ENCODE peak calls at places on chromosomes 3 and 15, in eight cellular contexts. P, U, N, O, E, R, J and T are unnamed samples. For H3K9me3, the result is how much of the 10 kb centered on the place peaks cover.

GRCh38 chr15:42332331-42332730 is 27.0 kb upstream of the CAPN3 start:
- DNase-seq in P (no peak), U (peak), N (peak), O (no peak), E (no peak), R (no peak), J (no peak), T (no peak)

GRCh38 chr3:150922611-150923010 is 17.4 kb upstream of the MINDY4B start:
- DNase-seq in P (no peak), U (no peak), N (no peak), O (no peak), E (peak), R (no peak), J (no peak), T (peak)

GRCh38 chr3:158086776-158087175 is 19.4 kb downstream of the SHOX2 start:
- DNase-seq in P (no peak), U (no peak), N (no peak), O (no peak), E (no peak), R (no peak), J (no peak), T (no peak)

GRCh38 chr3:123678108-123678511 is 93.3 kb upstream of the HACD2 start:
- DNase-seq in P (no peak), U (peak), N (peak), O (no peak), E (peak), R (no peak), J (no peak), T (no peak)

GRCh38 chr15:40238927-40239591 is at the start of gene PAK6:
- DNase-seq in P (no peak), U (peak), N (peak), O (peak), E (peak), R (peak), J (peak), T (peak)

GRCh38 chr15:58467722-58468436 is 36.1 kb downstream of the LIPC start:
- DNase-seq in P (no peak), U (peak), N (no peak), O (no peak), E (no peak), R (no peak), J (no peak), T (no peak)

GRCh38 chr3:24299801-24300626 is 194.6 kb downstream of the THRB start:
- DNase-seq in P (no peak), U (peak), N (peak), O (no peak), E (no peak), R (no peak), J (no peak), T (no peak)

GRCh38 chr15:67823371-67824156 is 1.7 kb upstream of the SKOR1 start:
- DNase-seq in P (no peak), U (no peak), N (no peak), O (no peak), E (no peak), R (peak), J (no peak), T (no peak)

GRCh38 chr3:183342824-183343223 is 85.6 kb downstream of the MCF2L2 start:
- DNase-seq in P (no peak), U (no peak), N (no peak), O (no peak), E (no peak), R (no peak), J (no peak), T (no peak)

GRCh38 chr15:99124641-99125040 is 19.8 kb downstream of the SYNM start:
- DNase-seq in P (no peak), U (no peak), N (no peak), O (no peak), E (no peak), R (no peak), J (no peak), T (no peak)

GRCh38 chr15:77901251-77901881 is 176.1 kb downstream of the TBC1D2B start:
- DNase-seq in P (no peak), U (no peak), N (no peak), O (no peak), E (peak), R (no peak), J (peak), T (peak)

GRCh38 chr15:89360294-89360971 is 25.8 kb upstream of the POLG start:
- DNase-seq in P (no peak), U (no peak), N (no peak), O (no peak), E (no peak), R (no peak), J (no peak), T (peak)

GRCh38 chr3:133007601-133008000 is 30.6 kb upstream of the TMEM108 start:
- DNase-seq in P (no peak), U (no peak), N (no peak), O (no peak), E (no peak), R (no peak), J (no peak), T (no peak)

GRCh38 chr3:52153389-52154096 is 680 bp downstream of the POC1A start:
- DNase-seq in P (no peak), U (peak), N (peak), O (no peak), E (no peak), R (peak), J (no peak), T (no peak)

GRCh38 chr15:70034596-70034995 is 63.1 kb downstream of the TLE3 start:
- DNase-seq in P (no peak), U (no peak), N (no peak), O (no peak), E (no peak), R (no peak), J (peak), T (no peak)

GRCh38 chr3:126101521-126101982 is 17.6 kb upstream of the SLC41A3 start:
- DNase-seq in P (no peak), U (no peak), N (no peak), O (peak), E (no peak), R (no peak), J (no peak), T (no peak)

GRCh38 chr3:67947808-67948508 is 293.5 kb upstream of the SUCLG2 start:
- DNase-seq in P (peak), U (no peak), N (no peak), O (no peak), E (no peak), R (peak), J (no peak), T (peak)

GRCh38 chr3:194166682-194167479 is 30.9 kb downstream of the HES1 start:
- DNase-seq in P (peak), U (peak), N (no peak), O (no peak), E (peak), R (no peak), J (no peak), T (peak)

DNA sequence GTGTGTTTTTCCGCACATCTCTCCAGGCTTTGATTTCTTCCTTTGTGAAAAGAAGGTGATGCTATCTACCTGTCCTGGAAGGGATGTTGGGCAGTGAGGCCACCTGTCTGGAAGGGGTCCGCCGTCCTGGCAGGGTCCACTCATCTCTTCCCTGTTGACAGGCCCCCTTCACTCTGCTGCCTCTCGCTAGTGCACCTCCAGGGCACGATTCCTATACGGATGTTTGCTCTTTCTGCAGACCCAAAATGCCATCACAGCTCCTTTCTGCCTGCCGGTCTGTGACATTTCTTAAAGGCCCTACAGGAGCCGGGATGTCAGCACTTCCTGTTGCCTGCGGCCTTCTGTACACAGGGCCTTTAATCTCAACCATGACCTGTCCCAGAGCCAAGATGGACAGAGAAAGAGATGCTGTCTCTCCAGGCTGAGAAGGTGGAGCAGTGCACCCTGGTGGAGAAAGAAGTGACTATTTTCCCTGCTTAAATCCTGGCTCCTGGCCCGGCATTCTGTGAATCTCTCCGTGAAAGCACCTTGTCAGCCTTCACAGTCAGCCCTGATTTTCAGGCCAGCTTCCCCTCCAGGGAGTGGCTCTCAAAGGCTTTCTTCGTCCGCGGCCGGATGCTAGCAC is 7.4 kb downstream of the FAM3D start:
- DNase-seq in P (no peak), U (peak), N (peak), O (no peak), E (no peak), R (no peak), J (no peak), T (no peak)
- TF ChIP-seq CTCF in P (peak), U (peak), N (peak), O (no peak), E (no peak), R (no peak), J (no peak), T (peak)

GRCh38 chr15:60967728-60968127 is 261.4 kb downstream of the RORA start:
- DNase-seq in P (no peak), U (no peak), N (no peak), O (no peak), E (no peak), R (no peak), J (no peak), T (no peak)

GRCh38 chr15:60964527-60964926 is 264.6 kb downstream of the RORA start:
- DNase-seq in P (no peak), U (no peak), N (no peak), O (no peak), E (peak), R (no peak), J (no peak), T (no peak)

GRCh38 chr15:60963557-60963956 is 265.5 kb downstream of the RORA start:
- DNase-seq in P (no peak), U (no peak), N (no peak), O (no peak), E (no peak), R (no peak), J (no peak), T (no peak)

GRCh38 chr15:60966746-60967145 is 262.4 kb downstream of the RORA start:
- DNase-seq in P (no peak), U (no peak), N (no peak), O (no peak), E (no peak), R (no peak), J (no peak), T (no peak)

GRCh38 chr15:60966316-60966715 is 262.8 kb downstream of the RORA start:
- DNase-seq in P (no peak), U (peak), N (peak), O (no peak), E (no peak), R (no peak), J (no peak), T (no peak)
- H3K9me3 ChIP-seq in P (under half), U (under half), N (under half), O (under half), E (under half), R (under half), J (under half), T (under half)

GRCh38 chr3:23221136-23221535 is 18.0 kb downstream of the UBE2E2 start:
- DNase-seq in P (no peak), U (no peak), N (no peak), O (no peak), E (no peak), R (peak), J (no peak), T (no peak)
- H3K4me3 ChIP-seq in P (no peak), U (no peak), N (no peak), O (no peak), E (no peak), R (peak), J (peak), T (no peak)

GRCh38 chr15:65102912-65103311 is 12.1 kb downstream of the UBAP1L start:
- DNase-seq in P (no peak), U (no peak), N (no peak), O (no peak), E (no peak), R (no peak), J (no peak), T (no peak)

GRCh38 chr15:65101891-65102708 is 12.9 kb downstream of the UBAP1L start:
- DNase-seq in P (no peak), U (no peak), N (no peak), O (no peak), E (no peak), R (no peak), J (no peak), T (no peak)

GRCh38 chr15:65105038-65105437 is 10.0 kb downstream of the UBAP1L start:
- DNase-seq in P (no peak), U (no peak), N (no peak), O (no peak), E (no peak), R (no peak), J (no peak), T (no peak)

GRCh38 chr15:65101418-65101890 is 13.5 kb downstream of the UBAP1L start:
- DNase-seq in P (peak), U (peak), N (peak), O (peak), E (peak), R (peak), J (peak), T (peak)

GRCh38 chr15:65106011-65106590 is 8.9 kb downstream of the UBAP1L start:
- DNase-seq in P (no peak), U (no peak), N (no peak), O (no peak), E (no peak), R (no peak), J (no peak), T (no peak)
- TF ChIP-seq CTCF in P (no peak), U (no peak), N (no peak), O (no peak), E (no peak), R (no peak), J (no peak), T (no peak)

GRCh38 chr15:95682129-95682528 is 648.4 kb upstream of the NR2F2 start:
- DNase-seq in P (no peak), U (no peak), N (no peak), O (no peak), E (no peak), R (no peak), J (no peak), T (no peak)

GRCh38 chr15:95684126-95684525 is 646.4 kb upstream of the NR2F2 start:
- DNase-seq in P (no peak), U (no peak), N (no peak), O (no peak), E (no peak), R (no peak), J (no peak), T (no peak)

GRCh38 chr15:95676500-95676899 is 654.0 kb upstream of the NR2F2 start:
- DNase-seq in P (no peak), U (no peak), N (no peak), O (no peak), E (no peak), R (no peak), J (no peak), T (no peak)

GRCh38 chr15:95680693-95681092 is 649.8 kb upstream of the NR2F2 start:
- DNase-seq in P (no peak), U (peak), N (peak), O (no peak), E (no peak), R (no peak), J (no peak), T (no peak)

GRCh38 chr15:95679847-95680582 is 650.5 kb upstream of the NR2F2 start:
- DNase-seq in P (no peak), U (no peak), N (no peak), O (no peak), E (no peak), R (no peak), J (no peak), T (no peak)
- H3K9me3 ChIP-seq in P (under half), U (under half), N (under half), O (under half), E (under half), R (under half), J (under half), T (under half)

GRCh38 chr3:5198313-5198677 is 10.8 kb downstream of the EDEM1 start:
- DNase-seq in P (no peak), U (no peak), N (no peak), O (no peak), E (no peak), R (no peak), J (no peak), T (no peak)

GRCh38 chr3:5197022-5197421 is 9.5 kb downstream of the EDEM1 start:
- DNase-seq in P (no peak), U (peak), N (peak), O (no peak), E (no peak), R (no peak), J (no peak), T (no peak)

GRCh38 chr3:5195605-5196004 is 8.1 kb downstream of the EDEM1 start:
- DNase-seq in P (no peak), U (peak), N (no peak), O (peak), E (no peak), R (peak), J (peak), T (no peak)

GRCh38 chr3:5198986-5199731 is 11.7 kb downstream of the EDEM1 start:
- DNase-seq in P (no peak), U (peak), N (no peak), O (no peak), E (no peak), R (no peak), J (no peak), T (no peak)

GRCh38 chr3:5197470-5198312 is 10.2 kb downstream of the EDEM1 start:
- DNase-seq in P (no peak), U (peak), N (peak), O (no peak), E (no peak), R (peak), J (no peak), T (no peak)
- H3K4me3 ChIP-seq in P (no peak), U (no peak), N (no peak), O (no peak), E (no peak), R (peak), J (no peak), T (no peak)

GRCh38 chr3:139509631-139510030 is 29.9 kb downstream of the RBP1 start:
- DNase-seq in P (no peak), U (no peak), N (no peak), O (no peak), E (no peak), R (no peak), J (no peak), T (no peak)

GRCh38 chr3:139505829-139506386 is 29.6 kb upstream of the RBP2 start:
- DNase-seq in P (no peak), U (no peak), N (no peak), O (no peak), E (no peak), R (no peak), J (no peak), T (no peak)

DNA sequence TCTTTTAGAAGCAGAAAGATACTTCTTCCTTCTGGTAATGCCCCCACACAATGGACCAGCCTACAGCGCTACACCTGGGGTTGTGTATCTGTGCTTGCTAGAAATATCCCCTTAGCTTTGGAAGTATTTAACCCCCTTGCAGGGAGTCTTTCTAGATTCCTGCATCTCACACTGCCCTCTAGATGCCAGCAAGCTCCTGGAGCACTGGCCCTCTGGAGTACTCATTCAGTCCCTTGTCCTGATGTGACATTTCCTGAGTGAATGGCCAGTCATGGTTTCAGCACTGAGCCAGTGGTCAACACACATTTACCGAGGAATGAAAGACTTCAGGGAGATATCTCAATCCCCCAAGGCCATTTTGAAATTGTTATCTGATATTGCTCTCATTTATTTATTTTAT is 30.5 kb upstream of the RBP2 start:
- DNase-seq in P (no peak), U (no peak), N (no peak), O (no peak), E (no peak), R (no peak), J (no peak), T (no peak)
- TF ChIP-seq CTCF in P (no peak), U (no peak), N (no peak), O (no peak), E (no peak), R (no peak), J (no peak), T (peak)

DNA sequence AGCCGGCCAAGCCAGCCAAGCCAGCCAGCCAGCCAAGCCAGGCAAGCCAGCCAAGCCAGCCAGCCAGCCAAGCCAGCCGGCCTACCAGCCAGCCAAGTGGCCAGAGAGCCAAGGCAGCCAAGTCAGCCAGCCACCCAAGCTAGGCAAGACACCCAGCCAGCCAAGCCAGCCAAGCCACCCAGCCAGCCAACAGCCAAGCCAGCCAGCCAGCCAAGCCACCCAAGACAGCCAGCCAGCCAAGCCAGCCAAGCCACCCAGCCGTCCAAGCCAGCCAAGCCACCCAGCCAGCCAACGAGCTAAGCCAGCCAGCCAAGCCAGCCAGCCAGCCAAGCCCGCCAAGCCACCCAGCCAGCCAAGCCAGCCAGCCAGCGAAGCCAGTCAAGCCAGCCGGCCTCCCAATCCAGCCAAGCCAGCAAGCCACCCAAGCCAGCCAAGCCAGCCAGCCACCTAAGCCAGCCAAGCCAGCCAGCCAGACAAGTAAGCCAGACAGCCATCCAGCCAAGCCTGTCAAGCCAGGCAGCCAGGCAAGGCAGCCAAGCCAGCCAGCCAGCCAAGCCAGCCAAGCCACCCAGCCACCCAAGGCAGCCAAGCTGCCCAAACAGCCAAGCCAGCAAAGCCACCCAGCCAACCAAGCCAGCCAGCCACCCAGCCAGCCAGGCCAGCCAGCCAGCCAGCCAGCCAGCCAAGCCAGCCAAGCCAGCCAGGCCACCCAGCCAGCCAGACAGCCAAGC is 200.5 kb downstream of the GOLGA6L6 start:
- DNase-seq in P (peak), U (no peak), N (no peak), O (peak), E (peak), R (no peak), J (peak), T (peak)
- H3K9me3 ChIP-seq in P (under half), U (under half), N (half or more), O (under half), E (under half), R (under half), J (under half), T (under half)

GRCh38 chr3:22734756-22735155 is 468.4 kb upstream of the UBE2E2 start:
- DNase-seq in P (no peak), U (no peak), N (no peak), O (no peak), E (no peak), R (no peak), J (no peak), T (no peak)

GRCh38 chr3:22732641-22733040 is 470.5 kb upstream of the UBE2E2 start:
- DNase-seq in P (no peak), U (no peak), N (no peak), O (no peak), E (no peak), R (no peak), J (no peak), T (no peak)

GRCh38 chr3:22735373-22735772 is 467.8 kb upstream of the UBE2E2 start:
- DNase-seq in P (no peak), U (no peak), N (no peak), O (no peak), E (no peak), R (no peak), J (no peak), T (no peak)

GRCh38 chr3:22731901-22732300 is 471.2 kb upstream of the UBE2E2 start:
- DNase-seq in P (no peak), U (no peak), N (no peak), O (no peak), E (no peak), R (no peak), J (no peak), T (no peak)

DNA sequence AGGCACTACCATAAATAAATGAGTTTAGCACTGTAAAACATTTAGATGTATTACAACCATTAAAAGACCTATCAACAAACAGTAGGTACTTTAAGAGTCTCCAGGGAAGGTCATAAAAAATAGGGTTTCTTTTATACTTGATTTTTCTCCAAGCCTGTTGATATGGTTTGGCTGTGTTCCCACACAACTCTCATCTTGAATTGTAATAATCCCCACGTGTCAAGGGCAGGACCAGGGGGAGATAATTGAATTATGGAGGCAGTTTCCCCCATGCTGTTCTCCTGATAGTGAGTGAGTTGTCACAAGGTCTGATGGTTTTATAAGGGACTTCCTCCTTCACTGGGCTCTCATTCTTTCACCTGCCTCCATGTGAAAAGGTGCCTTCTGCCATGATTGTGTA is 468.9 kb upstream of the UBE2E2 start:
- DNase-seq in P (no peak), U (no peak), N (no peak), O (no peak), E (no peak), R (no peak), J (no peak), T (no peak)
- H3K4me3 ChIP-seq in P (no peak), U (no peak), N (no peak), O (no peak), E (no peak), R (no peak), J (no peak), T (no peak)